ENCODE peak calls at places on chromosomes 11 and 22, in nine cellular contexts. I is A673, F is stomach, S is uterus, R is heart right ventricle, N is DND-41, Z is PC-3, A is colonic mucosa, T is upper lobe of right lung. H is an unnamed sample. For H3K4me1, the result is how much of the 10 kb centered on the place peaks cover.

GRCh38 chr11:94574193-94574961 is 7.2 kb downstream of the PIWIL4 start:
- DNase-seq in I (no peak), F (no peak), S (peak), R (no peak), N (no peak), Z (no peak), A (no peak), T (no peak), H (no peak)

GRCh38 chr11:15893080-15893492 is 463.3 kb downstream of the SOX6 start:
- DNase-seq in I (peak), F (no peak), S (no peak), R (no peak), N (no peak), Z (peak), A (peak), T (no peak), H (no peak)

GRCh38 chr11:9170450-9170849 is 79.1 kb upstream of the SCUBE2 start:
- DNase-seq in I (no peak), F (no peak), S (no peak), R (no peak), N (no peak), Z (no peak), A (no peak), T (no peak), H (no peak)

GRCh38 chr11:61814242-61814957 is 2.4 kb downstream of the FADS1 start:
- DNase-seq in I (peak), F (no peak), S (no peak), R (peak), N (peak), Z (peak), A (peak), T (no peak), H (no peak)

GRCh38 chr11:33721291-33721840 is 14.9 kb downstream of the CD59 start:
- DNase-seq in I (no peak), F (no peak), S (no peak), R (no peak), N (no peak), Z (peak), A (no peak), T (no peak), H (no peak)

GRCh38 chr11:58046231-58046630 is 15.5 kb downstream of the OR6Q1 start:
- DNase-seq in I (no peak), F (no peak), S (no peak), R (no peak), N (no peak), Z (no peak), A (no peak), T (no peak), H (no peak)

GRCh38 chr11:120912504-120912903 is 111.4 kb upstream of the TBCEL start:
- DNase-seq in I (peak), F (no peak), S (no peak), R (no peak), N (no peak), Z (peak), A (no peak), T (no peak), H (no peak)

GRCh38 chr11:6682591-6682935 is 577 bp downstream of the MRPL17 start:
- DNase-seq in I (peak), F (no peak), S (no peak), R (no peak), N (peak), Z (no peak), A (no peak), T (no peak), H (no peak)

GRCh38 chr11:32430586-32431357 is 4.6 kb downstream of the WT1 start:
- DNase-seq in I (no peak), F (no peak), S (peak), R (no peak), N (no peak), Z (no peak), A (no peak), T (no peak), H (no peak)

GRCh38 chr11:32829680-32830412 is at the start of gene PRRG4:
- DNase-seq in I (peak), F (peak), S (peak), R (peak), N (peak), Z (peak), A (peak), T (peak), H (peak)

GRCh38 chr11:78372114-78372768 is 45.4 kb downstream of the GAB2 start:
- DNase-seq in I (no peak), F (no peak), S (no peak), R (no peak), N (no peak), Z (no peak), A (no peak), T (no peak), H (no peak)

GRCh38 chr11:66523611-66524010 is 13.2 kb downstream of the BBS1 start:
- DNase-seq in I (no peak), F (no peak), S (no peak), R (peak), N (no peak), Z (no peak), A (no peak), T (no peak), H (no peak)

GRCh38 chr22:45738206-45738605 is 66.6 kb downstream of the ATXN10 start:
- DNase-seq in I (no peak), F (no peak), S (no peak), R (no peak), N (no peak), Z (peak), A (no peak), T (no peak), H (no peak)

GRCh38 chr11:82634091-82634490 is 99.6 kb downstream of the FAM181B start:
- DNase-seq in I (no peak), F (no peak), S (no peak), R (no peak), N (no peak), Z (peak), A (no peak), T (no peak), H (no peak)

GRCh38 chr11:71183878-71184277 is 68.5 kb downstream of the SHANK2 start:
- DNase-seq in I (no peak), F (no peak), S (no peak), R (no peak), N (no peak), Z (no peak), A (no peak), T (peak), H (no peak)

GRCh38 chr11:101438126-101438525 is 145.7 kb downstream of the TRPC6 start:
- DNase-seq in I (no peak), F (no peak), S (no peak), R (no peak), N (no peak), Z (no peak), A (no peak), T (no peak), H (no peak)

GRCh38 chr22:42202669-42203068 is 67.8 kb downstream of the TCF20 start:
- DNase-seq in I (no peak), F (no peak), S (no peak), R (no peak), N (no peak), Z (no peak), A (no peak), T (no peak), H (no peak)

GRCh38 chr11:12102588-12103410 is 7.6 kb upstream of the MICAL2 start:
- DNase-seq in I (no peak), F (no peak), S (no peak), R (no peak), N (no peak), Z (peak), A (no peak), T (no peak), H (no peak)

GRCh38 chr11:10561947-10562346 is 6.5 kb downstream of the LYVE1 start:
- DNase-seq in I (peak), F (no peak), S (no peak), R (no peak), N (no peak), Z (no peak), A (no peak), T (no peak), H (no peak)

GRCh38 chr11:99069831-99070444 is 49.2 kb downstream of the CNTN5 start:
- DNase-seq in I (peak), F (no peak), S (no peak), R (no peak), N (no peak), Z (peak), A (no peak), T (no peak), H (no peak)

GRCh38 chr11:65442952-65443351 is 20.4 kb downstream of the NEAT1 start:
- DNase-seq in I (no peak), F (no peak), S (peak), R (no peak), N (no peak), Z (peak), A (no peak), T (no peak), H (no peak)

GRCh38 chr11:96036863-96037262 is 113.0 kb upstream of the MTMR2 start:
- DNase-seq in I (no peak), F (no peak), S (no peak), R (no peak), N (no peak), Z (no peak), A (no peak), T (no peak), H (no peak)

DNA sequence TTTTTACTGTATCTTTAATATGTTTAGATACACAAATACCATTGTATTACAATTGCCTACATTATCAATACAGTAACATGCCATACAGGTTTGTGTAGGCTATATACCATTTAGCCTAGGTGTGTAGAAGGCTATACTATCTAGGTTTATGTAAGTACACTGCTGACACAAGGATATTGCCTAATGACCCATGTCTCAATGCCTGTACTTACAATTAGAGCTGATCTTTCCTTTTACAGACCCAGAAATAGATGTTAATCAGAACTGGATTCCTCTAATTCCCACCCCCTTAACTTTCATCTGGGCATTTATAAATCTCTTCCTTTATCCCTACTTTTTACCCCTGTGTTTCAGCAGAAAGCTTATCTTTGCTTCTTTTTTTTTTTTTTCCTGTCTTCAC is 229.5 kb downstream of the METTL15 start:
- DNase-seq in I (no peak), F (no peak), S (no peak), R (no peak), N (no peak), Z (no peak), A (no peak), T (no peak), H (no peak)
- H3K27ac ChIP-seq in I (no peak), F (no peak), S (no peak), R (no peak), N (no peak), Z (no peak), A (no peak), T (no peak), H (no peak)

GRCh38 chr22:48704335-48704734 is 1123.3 kb downstream of the BRD1 start:
- DNase-seq in I (no peak), F (no peak), S (no peak), R (no peak), N (no peak), Z (no peak), A (no peak), T (peak), H (peak)

GRCh38 chr22:48700566-48701295 is 1126.9 kb downstream of the BRD1 start:
- DNase-seq in I (peak), F (no peak), S (no peak), R (no peak), N (no peak), Z (no peak), A (no peak), T (no peak), H (no peak)

GRCh38 chr22:48703265-48703941 is 1124.3 kb downstream of the BRD1 start:
- DNase-seq in I (no peak), F (no peak), S (no peak), R (no peak), N (no peak), Z (no peak), A (no peak), T (peak), H (peak)

GRCh38 chr22:48701296-48702030 is 1126.2 kb downstream of the BRD1 start:
- DNase-seq in I (no peak), F (no peak), S (no peak), R (no peak), N (no peak), Z (no peak), A (no peak), T (no peak), H (no peak)

DNA sequence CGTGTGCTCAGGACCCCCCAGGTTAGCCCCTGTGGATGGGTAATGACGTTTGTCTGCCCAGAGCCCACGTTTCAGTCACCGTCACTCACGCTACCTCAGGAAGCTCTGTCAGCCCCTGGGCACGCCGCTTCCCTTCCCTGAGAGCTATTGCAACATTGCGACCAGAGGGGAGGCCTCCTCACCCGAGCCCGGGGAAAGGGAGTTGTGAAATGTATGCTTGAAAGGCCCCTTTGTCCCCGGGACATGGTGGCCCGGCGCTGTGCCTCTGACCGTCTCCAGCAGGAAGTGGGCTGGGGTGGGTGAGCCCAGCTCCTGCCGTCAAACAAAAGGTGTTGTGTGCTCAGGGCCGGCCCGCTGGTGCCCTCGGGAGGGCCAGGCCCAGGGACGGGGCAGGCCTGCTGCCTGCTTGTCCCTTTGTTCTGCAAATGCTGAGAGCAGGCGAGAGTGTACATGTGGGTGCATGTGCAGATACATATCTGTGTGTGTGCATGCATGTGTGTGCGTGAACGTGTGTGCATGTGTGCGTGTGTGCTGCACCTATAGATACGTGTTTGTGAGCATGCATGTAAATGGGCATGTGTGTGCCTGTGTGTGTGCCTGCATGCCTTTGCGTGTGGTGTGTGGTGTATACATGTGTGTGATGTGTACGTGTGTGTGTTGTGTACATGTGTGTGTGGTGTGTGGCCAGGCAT is 1125.0 kb downstream of the BRD1 start:
- DNase-seq in I (peak), F (peak), S (no peak), R (no peak), N (no peak), Z (no peak), A (no peak), T (peak), H (no peak)
- H3K4me1 ChIP-seq in I (under half), F (under half), S (under half), R (under half), N (under half), Z (under half), A (under half), T (under half), H (under half)

GRCh38 chr22:23513705-23514104 is 66.4 kb downstream of the IGLL1 start:
- DNase-seq in I (no peak), F (no peak), S (no peak), R (no peak), N (no peak), Z (no peak), A (no peak), T (no peak), H (no peak)

GRCh38 chr22:23511627-23512347 is 68.3 kb downstream of the IGLL1 start:
- DNase-seq in I (no peak), F (no peak), S (no peak), R (no peak), N (no peak), Z (no peak), A (no peak), T (no peak), H (no peak)

GRCh38 chr22:23512348-23512705 is 67.8 kb downstream of the IGLL1 start:
- DNase-seq in I (no peak), F (no peak), S (no peak), R (no peak), N (no peak), Z (no peak), A (no peak), T (no peak), H (no peak)

GRCh38 chr22:23514317-23515038 is 65.6 kb downstream of the IGLL1 start:
- DNase-seq in I (no peak), F (no peak), S (no peak), R (no peak), N (no peak), Z (no peak), A (no peak), T (no peak), H (no peak)

GRCh38 chr22:23512738-23513137 is 67.4 kb downstream of the IGLL1 start:
- DNase-seq in I (no peak), F (no peak), S (no peak), R (no peak), N (no peak), Z (no peak), A (no peak), T (no peak), H (no peak)
- H3K27ac ChIP-seq in I (no peak), F (no peak), S (no peak), R (no peak), N (no peak), Z (no peak), A (no peak), T (no peak), H (no peak)

DNA sequence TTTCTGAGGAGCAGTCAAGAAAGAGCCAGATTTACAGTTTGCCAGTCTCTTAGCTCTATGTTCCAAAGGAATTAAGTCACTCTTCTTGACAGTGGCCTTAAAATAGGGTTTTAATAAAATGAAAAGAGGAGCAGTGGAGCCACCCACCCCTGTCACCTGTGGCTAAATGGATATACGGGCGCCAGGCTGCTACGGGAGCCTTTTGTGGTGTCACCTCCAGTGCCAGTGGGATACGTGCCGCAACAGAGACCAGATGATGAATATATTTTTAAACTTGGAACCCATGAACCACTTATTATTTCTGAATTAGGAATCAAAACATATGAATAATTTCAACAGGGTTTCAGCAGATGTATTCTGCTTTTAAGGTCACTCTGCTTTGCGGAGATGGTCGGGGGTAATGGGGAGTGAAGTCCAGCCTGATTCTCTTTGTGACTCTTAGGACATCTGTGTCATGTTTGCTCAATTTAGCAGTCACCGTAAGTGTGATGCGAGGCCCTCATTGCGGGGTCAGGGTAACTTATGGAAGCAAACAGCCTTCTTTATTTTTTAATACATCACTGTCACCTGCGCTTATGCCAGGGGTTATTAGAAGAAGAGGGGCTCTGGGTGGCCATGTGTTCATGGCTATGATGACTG is 64.3 kb downstream of the ZBTB16 start:
- DNase-seq in I (no peak), F (no peak), S (no peak), R (no peak), N (no peak), Z (no peak), A (no peak), T (no peak), H (no peak)
- H3K4me1 ChIP-seq in I (under half), F (half or more), S (under half), R (half or more), N (under half), Z (under half), A (under half), T (half or more), H (under half)

GRCh38 chr22:44574057-44574456 is 76.0 kb upstream of the RTL6 start:
- DNase-seq in I (no peak), F (peak), S (peak), R (no peak), N (no peak), Z (peak), A (no peak), T (peak), H (peak)
- H3K27ac ChIP-seq in I (no peak), F (no peak), S (no peak), R (no peak), N (no peak), Z (peak), A (no peak), T (no peak), H (no peak)

DNA sequence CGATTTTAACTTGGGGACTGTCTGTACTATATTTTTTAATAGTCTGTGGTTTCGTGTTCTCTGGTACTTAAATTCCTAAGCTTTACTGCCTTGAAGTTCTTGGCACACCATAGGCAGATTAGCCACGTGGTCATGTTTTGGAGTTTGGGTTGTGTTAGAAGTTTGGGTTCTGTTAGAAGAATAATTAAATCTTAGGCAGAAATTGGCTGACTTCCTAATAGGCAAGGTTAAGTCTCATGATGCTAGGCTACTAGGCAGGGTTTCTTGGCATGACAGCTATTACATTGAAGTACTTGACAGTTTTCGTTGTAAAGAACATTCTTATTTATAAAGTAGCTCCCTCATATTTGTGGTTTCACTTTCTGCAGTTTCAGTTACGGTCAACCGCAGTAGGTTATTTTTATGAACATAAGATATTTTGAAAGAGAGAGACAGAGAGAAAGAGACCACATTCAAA is 30.0 kb upstream of the MMP7 start:
- DNase-seq in I (peak), F (no peak), S (no peak), R (no peak), N (peak), Z (peak), A (no peak), T (no peak), H (no peak)
- H3K4me1 ChIP-seq in I (under half), F (under half), S (under half), R (under half), N (under half), Z (under half), A (under half), T (under half), H (under half)

GRCh38 chr11:119114351-119114750 is 7.0 kb upstream of the HINFP start:
- DNase-seq in I (no peak), F (no peak), S (no peak), R (no peak), N (no peak), Z (no peak), A (no peak), T (no peak), H (no peak)

GRCh38 chr11:119117004-119117706 is 4.2 kb upstream of the HINFP start:
- DNase-seq in I (no peak), F (no peak), S (no peak), R (no peak), N (no peak), Z (no peak), A (no peak), T (no peak), H (no peak)

GRCh38 chr11:119116601-119117000 is 4.8 kb upstream of the HINFP start:
- DNase-seq in I (no peak), F (no peak), S (no peak), R (no peak), N (no peak), Z (no peak), A (no peak), T (no peak), H (no peak)

GRCh38 chr11:119115484-119116234 is 5.7 kb upstream of the HINFP start:
- DNase-seq in I (no peak), F (no peak), S (no peak), R (peak), N (no peak), Z (no peak), A (no peak), T (peak), H (no peak)

GRCh38 chr11:119116235-119116594 is 5.2 kb upstream of the HINFP start:
- DNase-seq in I (no peak), F (no peak), S (no peak), R (no peak), N (no peak), Z (no peak), A (no peak), T (no peak), H (no peak)
- H3K27ac ChIP-seq in I (no peak), F (peak), S (no peak), R (no peak), N (no peak), Z (no peak), A (peak), T (peak), H (no peak)